ENCODE peak calls at places on chromosomes 12 and 14, in four cellular contexts. One of them, this sample, is unnamed.

GRCh38 chr14:69483765-69484443 is 624 bp upstream of the PLEKHD1 start:
- DNase-seq in mesendoderm: peak
- DNase-seq in H1: no peak
- DNase-seq in neuronal stem cell: peak
- DNase-seq in this sample: peak

GRCh38 chr12:56903374-56903773 is 30.8 kb downstream of the SDR9C7 start:
- DNase-seq in mesendoderm: no peak
- DNase-seq in H1: no peak
- DNase-seq in neuronal stem cell: no peak
- DNase-seq in this sample: no peak

GRCh38 chr12:102478416-102479098 is 1.8 kb downstream of the IGF1 start:
- DNase-seq in mesendoderm: peak
- DNase-seq in H1: no peak
- DNase-seq in neuronal stem cell: peak
- DNase-seq in this sample: no peak

GRCh38 chr14:91380610-91381371 is 36.8 kb downstream of the CCDC88C start:
- DNase-seq in mesendoderm: no peak
- DNase-seq in H1: no peak
- DNase-seq in neuronal stem cell: no peak
- DNase-seq in this sample: no peak

GRCh38 chr14:90201344-90201743 is 55.0 kb upstream of the PSMC1 start:
- DNase-seq in mesendoderm: peak
- DNase-seq in H1: no peak
- DNase-seq in neuronal stem cell: no peak
- DNase-seq in this sample: no peak

GRCh38 chr12:130555628-130556485 is 160.2 kb downstream of the RIMBP2 start:
- DNase-seq in mesendoderm: no peak
- DNase-seq in H1: no peak
- DNase-seq in neuronal stem cell: no peak
- DNase-seq in this sample: no peak

GRCh38 chr14:100989924-100990323 is 86.4 kb upstream of the RTL1 start:
- DNase-seq in mesendoderm: no peak
- DNase-seq in H1: no peak
- DNase-seq in neuronal stem cell: no peak
- DNase-seq in this sample: peak

GRCh38 chr12:47362131-47362686 is 282.4 kb upstream of the AMIGO2 start:
- DNase-seq in mesendoderm: no peak
- DNase-seq in H1: no peak
- DNase-seq in neuronal stem cell: no peak
- DNase-seq in this sample: no peak

GRCh38 chr14:103073367-103073875 is 10.6 kb upstream of the LBHD2 start:
- DNase-seq in mesendoderm: no peak
- DNase-seq in H1: no peak
- DNase-seq in neuronal stem cell: no peak
- DNase-seq in this sample: no peak
- H2BK5ac ChIP-seq in mesendoderm: no peak
- H2BK5ac ChIP-seq in H1: no peak
- H2BK5ac ChIP-seq in neuronal stem cell: peak
- H2BK5ac ChIP-seq in this sample: no peak

DNA sequence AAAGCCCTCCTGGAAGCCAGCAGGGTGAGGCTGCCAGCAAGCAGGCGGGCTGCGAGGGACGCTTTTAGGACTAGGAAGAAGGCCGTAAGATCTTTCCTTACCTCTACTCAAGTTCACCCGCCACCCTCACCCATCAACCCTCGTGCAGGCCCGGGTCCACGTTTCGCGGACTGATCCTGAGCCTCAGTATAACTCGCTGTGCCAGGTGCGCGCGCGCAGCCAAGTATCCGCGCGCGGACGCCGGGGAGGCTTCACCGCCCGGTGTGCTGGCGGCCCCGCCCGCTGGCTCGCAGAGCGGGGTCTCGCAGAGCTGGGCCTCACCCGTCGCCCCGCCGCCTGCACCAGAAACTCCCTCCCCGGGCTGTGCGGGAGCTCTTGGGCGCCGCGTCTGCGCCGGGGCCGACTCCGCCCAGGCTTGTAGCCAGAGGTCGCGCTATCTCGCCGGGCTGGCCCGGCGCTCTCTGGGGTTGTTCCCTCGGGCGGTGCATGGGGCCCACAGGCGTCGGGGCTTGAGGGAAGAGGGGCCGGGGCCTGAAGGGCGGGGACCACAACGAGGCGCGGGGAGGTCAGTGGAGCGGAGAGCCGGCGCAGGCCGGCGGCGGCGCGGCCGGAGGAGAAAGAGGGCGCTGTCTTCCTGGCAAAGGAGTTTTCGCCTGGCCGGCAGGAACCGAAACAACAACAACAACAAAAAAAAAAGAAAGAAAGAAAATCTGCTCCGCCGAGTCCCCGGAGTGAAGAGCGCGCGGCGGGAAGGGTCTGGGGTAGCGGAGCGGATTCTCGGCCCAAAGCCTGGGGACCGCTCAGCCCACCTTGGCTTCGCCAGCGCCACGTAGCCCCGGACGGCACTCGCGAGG is 7.7 kb upstream of the SIX1 start:
- DNase-seq in mesendoderm: peak
- DNase-seq in H1: no peak
- DNase-seq in neuronal stem cell: peak
- DNase-seq in this sample: peak
- H2BK5ac ChIP-seq in mesendoderm: no peak
- H2BK5ac ChIP-seq in H1: peak
- H2BK5ac ChIP-seq in neuronal stem cell: no peak
- H2BK5ac ChIP-seq in this sample: peak

GRCh38 chr14:22539831-22540230 is 49.2 kb downstream of the DAD1 start:
- DNase-seq in mesendoderm: no peak
- DNase-seq in H1: no peak
- DNase-seq in neuronal stem cell: no peak
- DNase-seq in this sample: no peak

GRCh38 chr14:22538671-22539228 is 50.3 kb downstream of the DAD1 start:
- DNase-seq in mesendoderm: no peak
- DNase-seq in H1: no peak
- DNase-seq in neuronal stem cell: no peak
- DNase-seq in this sample: no peak

GRCh38 chr14:22536853-22537338 is 52.1 kb downstream of the DAD1 start:
- DNase-seq in mesendoderm: peak
- DNase-seq in H1: no peak
- DNase-seq in neuronal stem cell: no peak
- DNase-seq in this sample: peak

GRCh38 chr14:22535916-22536315 is 53.1 kb downstream of the DAD1 start:
- DNase-seq in mesendoderm: no peak
- DNase-seq in H1: no peak
- DNase-seq in neuronal stem cell: no peak
- DNase-seq in this sample: no peak

DNA sequence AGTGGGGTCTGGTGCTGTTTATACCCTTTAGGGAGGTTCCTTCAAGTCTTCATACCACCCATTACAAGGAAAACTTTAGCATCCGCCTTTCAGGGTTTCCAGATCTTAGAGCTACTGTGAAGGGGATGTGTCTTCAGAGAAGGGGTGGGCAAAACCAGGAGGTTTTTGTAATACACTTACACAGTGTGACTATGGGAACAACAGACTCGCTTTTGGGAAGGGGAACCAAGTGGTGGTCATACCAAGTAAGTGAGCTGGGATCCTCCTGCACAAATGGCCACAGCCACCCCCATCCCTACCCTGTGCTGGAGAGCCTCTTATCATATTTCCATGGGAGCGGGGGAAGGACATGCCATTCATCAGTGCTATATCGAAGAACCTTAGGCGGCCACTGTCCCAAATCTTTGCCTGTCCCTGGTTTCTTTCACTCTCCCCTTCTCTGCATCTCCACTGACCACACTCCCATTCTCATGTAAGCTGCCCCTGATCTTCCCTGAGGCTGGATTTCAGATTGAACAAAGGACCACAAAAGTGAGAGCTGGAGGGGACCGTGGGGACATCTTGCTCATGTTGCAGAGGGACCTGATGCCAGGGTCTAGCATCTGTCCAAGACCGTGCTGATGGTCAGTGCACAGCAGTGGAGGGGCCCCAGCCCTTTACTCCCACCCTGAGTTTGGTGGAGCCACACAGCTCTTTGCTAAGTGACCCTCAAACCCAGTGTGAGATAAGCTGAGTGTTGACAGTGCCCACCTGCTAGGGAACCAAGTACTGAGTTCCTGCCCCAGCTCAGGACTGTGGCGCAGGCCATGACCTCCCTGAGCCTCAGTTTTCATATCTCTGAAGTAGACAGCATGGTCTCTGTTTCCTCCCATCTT is 51.4 kb downstream of the DAD1 start:
- DNase-seq in mesendoderm: no peak
- DNase-seq in H1: no peak
- DNase-seq in neuronal stem cell: no peak
- DNase-seq in this sample: no peak
- H2BK5ac ChIP-seq in mesendoderm: no peak
- H2BK5ac ChIP-seq in H1: no peak
- H2BK5ac ChIP-seq in neuronal stem cell: no peak
- H2BK5ac ChIP-seq in this sample: peak

DNA sequence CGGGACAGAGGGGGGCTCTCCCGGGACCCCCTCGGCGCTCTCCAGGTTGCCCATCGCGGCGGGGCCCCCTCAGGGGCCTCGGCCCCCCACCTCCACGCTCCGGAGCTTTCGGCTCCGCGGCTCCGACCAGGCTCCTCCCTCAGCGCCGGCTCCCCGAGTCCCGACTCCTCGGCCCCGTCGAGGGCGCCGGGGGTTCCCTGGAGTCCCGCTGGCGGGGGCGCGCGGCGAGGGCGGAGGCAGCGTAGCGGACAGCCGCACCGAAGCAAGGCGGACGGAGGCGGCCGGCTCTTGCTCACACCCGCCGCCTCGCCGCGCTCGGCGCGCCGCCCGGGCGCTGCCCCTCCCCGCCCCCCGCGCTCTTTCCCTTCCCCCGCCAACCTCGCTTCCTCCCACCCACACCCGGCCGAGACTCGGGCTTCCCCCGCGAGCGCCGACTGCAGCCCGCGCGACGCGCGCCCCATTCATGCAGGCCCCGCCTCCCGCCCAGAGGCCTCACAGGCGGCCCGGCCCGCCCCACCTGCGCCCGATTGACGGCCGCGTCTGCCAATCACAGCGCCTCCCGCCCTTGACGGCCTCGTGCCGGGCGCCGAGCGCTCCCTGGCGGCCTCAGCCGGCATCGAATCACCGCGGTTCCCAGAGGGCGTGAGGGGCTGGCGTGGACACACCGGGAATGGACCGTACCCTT is at the start of gene FMNL3:
- DNase-seq in mesendoderm: peak
- DNase-seq in H1: peak
- DNase-seq in neuronal stem cell: peak
- DNase-seq in this sample: peak
- H2BK5ac ChIP-seq in mesendoderm: no peak
- H2BK5ac ChIP-seq in H1: no peak
- H2BK5ac ChIP-seq in neuronal stem cell: peak
- H2BK5ac ChIP-seq in this sample: peak